ENCODE peak calls at places on chromosome 13, in nine cellular contexts. D, F, B, G, J, U, N, Z and K are unnamed samples.

GRCh38 chr13:75405976-75406703 is 75.8 kb downstream of the TBC1D4 start:
- DNase-seq in Z (no peak), U (peak; percentile 55), B (no peak), G (no peak), F (peak; percentile 66), N (peak; percentile 8), J (no peak), D (no peak), K (no peak)

GRCh38 chr13:103288114-103288513 is 221.9 kb upstream of the SLC10A2 start:
- DNase-seq in G (no peak), U (no peak), B (no peak), D (no peak), N (no peak), Z (no peak), F (peak; percentile 12), J (no peak), K (no peak)

GRCh38 chr13:34161829-34162544 is 344.0 kb downstream of the RFC3 start:
- DNase-seq in G (no peak), U (peak; percentile 87), F (peak; percentile 77), Z (no peak), J (no peak), N (peak; percentile 91), B (peak; percentile 29), D (no peak), K (no peak)

GRCh38 chr13:113474179-113474578 is 16.3 kb downstream of the DCUN1D2 start:
- DNase-seq in N (no peak), J (no peak), F (peak; percentile 95), G (no peak), Z (no peak), B (peak; percentile 67), U (no peak), D (no peak), K (peak; percentile 63)

GRCh38 chr13:112207124-112207523 is 140.2 kb downstream of the SOX1 start:
- DNase-seq in F (no peak), U (no peak), N (no peak), J (no peak), D (no peak), G (no peak), B (no peak), Z (no peak), K (no peak)

GRCh38 chr13:43307921-43308433 is 284.6 kb downstream of the DNAJC15 start:
- DNase-seq in B (peak; percentile 93), Z (peak; percentile 91), G (no peak), N (peak; percentile 73), J (peak; percentile 30), U (peak; percentile 80), D (no peak), F (peak; percentile 95), K (no peak)

GRCh38 chr13:102091231-102091630 is 310.6 kb downstream of the FGF14 start:
- DNase-seq in Z (no peak), F (no peak), N (no peak), U (no peak), B (peak; percentile 16), J (no peak), G (no peak), D (no peak), K (no peak)

GRCh38 chr13:24276310-24276709 is 33.1 kb upstream of the C1QTNF9 start:
- DNase-seq in U (no peak), J (no peak), Z (no peak), G (no peak), N (no peak), F (no peak), D (no peak), B (no peak), K (no peak)

GRCh38 chr13:51380269-51380668 is 40.8 kb downstream of the SERPINE3 start:
- DNase-seq in F (peak; percentile 65), B (no peak), J (no peak), Z (no peak), U (peak; percentile 32), D (no peak), N (peak; percentile 37), G (no peak), K (no peak)

GRCh38 chr13:30618186-30618937 is 642 bp downstream of the USPL1 start:
- DNase-seq in G (no peak), B (no peak), D (peak; percentile 37), J (no peak), F (no peak), Z (peak; percentile 50), U (no peak), N (no peak), K (no peak)

GRCh38 chr13:64529874-64530485 is 2700.2 kb downstream of the PCDH9 start:
- DNase-seq in F (peak; percentile 33), J (no peak), N (no peak), D (no peak), Z (no peak), B (peak; percentile 7), U (peak; percentile 28), G (no peak), K (no peak)

GRCh38 chr13:30805603-30806011 is 70.3 kb downstream of the ALOX5AP start:
- DNase-seq in G (no peak), D (no peak), F (peak; percentile 84), Z (no peak), N (peak; percentile 62), J (no peak), U (no peak), B (no peak), K (no peak)

GRCh38 chr13:75872970-75873369 is 236.8 kb downstream of the LMO7 start:
- DNase-seq in U (no peak), J (no peak), G (no peak), B (no peak), F (no peak), Z (no peak), D (no peak), N (no peak), K (no peak)